ENCODE peak calls at places on chromosomes 4 and X, in four cellular contexts. F is heart right ventricle, T is astrocyte, L is GM23338. C is an unnamed sample.

GRCh38 chr4:150217192-150217591 is 138.9 kb downstream of the DCLK2 start:
- DNase-seq in F (no peak), T (peak), L (peak), C (peak)

GRCh38 chr4:102342404-102343074 is 2.7 kb downstream of the SLC39A8 start:
- DNase-seq in F (no peak), T (no peak), L (no peak), C (no peak)

GRCh38 chrX:49191033-49191871 is 5.1 kb upstream of the PRICKLE3 start:
- DNase-seq in F (peak), T (peak), L (peak), C (peak)

GRCh38 chrX:2451456-2452316 is 49.1 kb downstream of the DHRSX start:
- DNase-seq in F (no peak), T (peak), L (peak), C (no peak)

GRCh38 chr4:336099-336892 is 1.3 kb upstream of the ZNF141 start:
- DNase-seq in F (peak), T (no peak), L (peak), C (no peak)

GRCh38 chr4:140359571-140360427 is 13.6 kb upstream of the SCOC start:
- DNase-seq in F (peak), T (peak), L (peak), C (peak)

GRCh38 chrX:153438522-153438921 is 7.3 kb downstream of the TREX2 start:
- DNase-seq in F (no peak), T (peak), L (no peak), C (no peak)

GRCh38 chr4:184750926-184751584 is 17.2 kb upstream of the CENPU start:
- DNase-seq in F (no peak), T (peak), L (peak), C (no peak)

DNA sequence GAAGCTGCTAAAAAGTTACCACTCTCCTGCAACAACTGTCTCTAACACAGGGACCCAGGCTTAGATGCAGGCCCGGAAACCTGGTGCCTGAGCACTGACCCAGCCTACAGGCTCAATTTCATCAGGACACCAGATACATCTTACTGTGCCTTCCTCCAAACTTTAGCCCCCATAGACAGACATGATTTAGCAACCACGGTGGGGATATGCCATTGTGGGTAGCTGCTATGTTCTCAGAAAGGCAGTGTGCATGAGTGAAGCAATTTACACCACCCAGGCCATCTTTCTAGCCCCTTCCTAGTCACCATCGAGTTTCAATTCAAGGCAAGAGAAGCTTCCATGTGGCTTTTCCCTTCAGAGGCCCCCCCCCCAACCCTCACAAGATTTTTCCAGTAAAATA is 2.7 kb downstream of the HS3ST1 start:
- DNase-seq in F (no peak), T (no peak), L (no peak), C (no peak)
- H3K27ac ChIP-seq in F (no peak), T (no peak), L (no peak), C (no peak)

GRCh38 chr4:78361621-78362120 is 189.9 kb upstream of the ANXA3 start:
- DNase-seq in F (no peak), T (no peak), L (no peak), C (no peak)
- H3K27ac ChIP-seq in F (no peak), T (no peak), L (no peak), C (no peak)

GRCh38 chr4:93722446-93722845 is 106.1 kb upstream of the ATOH1 start:
- DNase-seq in F (no peak), T (no peak), L (no peak), C (no peak)
- H3K27ac ChIP-seq in F (no peak), T (no peak), L (no peak), C (no peak)

GRCh38 chr4:145804134-145804533 is 124.2 kb downstream of the C4orf51 start:
- DNase-seq in F (no peak), T (peak), L (no peak), C (no peak)
- H3K27ac ChIP-seq in F (peak), T (peak), L (no peak), C (no peak)

DNA sequence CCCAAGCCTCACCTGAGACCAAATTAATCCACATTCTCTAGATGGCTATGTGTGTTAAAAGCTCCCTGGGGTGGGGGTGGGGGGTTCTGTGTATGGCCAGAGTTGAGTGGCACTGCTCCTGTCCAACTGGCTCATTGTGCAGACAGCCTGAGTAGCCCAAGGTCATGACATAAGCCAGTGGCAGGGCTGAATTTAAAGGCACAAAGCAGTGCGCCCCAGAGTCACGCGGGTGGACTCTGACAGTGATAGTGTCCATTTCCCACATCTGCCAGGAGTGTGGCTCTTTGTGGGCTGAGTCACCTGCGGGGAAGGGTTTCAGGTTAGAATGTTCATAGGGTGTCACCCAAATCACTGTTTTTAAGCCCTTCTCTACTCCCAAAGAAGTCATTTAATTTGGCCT is 45.4 kb downstream of the SCD5 start:
- DNase-seq in F (no peak), T (no peak), L (no peak), C (peak)
- H3K27ac ChIP-seq in F (peak), T (no peak), L (no peak), C (peak)

DNA sequence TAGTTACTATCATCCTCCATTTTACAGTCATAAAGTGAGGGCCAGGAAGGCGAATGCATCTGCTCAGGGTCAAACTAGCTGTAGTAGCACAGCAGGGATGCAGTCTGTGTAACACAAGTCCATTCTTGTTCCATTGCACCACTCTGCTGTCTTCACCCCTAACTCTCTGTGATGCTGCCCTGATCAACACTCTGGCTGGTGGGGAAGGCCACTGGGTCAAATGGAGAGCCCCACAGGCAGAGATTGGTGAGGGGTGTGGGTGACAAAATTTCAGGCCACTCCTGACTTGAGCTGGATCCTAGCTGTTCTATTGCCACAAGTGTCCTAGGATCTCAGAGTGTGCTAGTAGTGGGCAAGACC is 136.5 kb downstream of the PJA1 start:
- DNase-seq in F (no peak), T (no peak), L (no peak), C (no peak)
- H3K27ac ChIP-seq in F (no peak), T (no peak), L (no peak), C (no peak)

GRCh38 chrX:13151806-13152510 is 107.5 kb upstream of the FAM9C start:
- DNase-seq in F (no peak), T (peak), L (no peak), C (no peak)
- H3K27ac ChIP-seq in F (peak), T (peak), L (peak), C (no peak)

GRCh38 chrX:109782994-109783711 is 50.1 kb upstream of the ACSL4 start:
- DNase-seq in F (no peak), T (no peak), L (no peak), C (no peak)
- H3K27ac ChIP-seq in F (no peak), T (no peak), L (no peak), C (no peak)

GRCh38 chr4:137968956-137969709 is 273.0 kb downstream of the SLC7A11 start:
- DNase-seq in F (no peak), T (peak), L (no peak), C (no peak)
- H3K27ac ChIP-seq in F (no peak), T (no peak), L (no peak), C (no peak)

DNA sequence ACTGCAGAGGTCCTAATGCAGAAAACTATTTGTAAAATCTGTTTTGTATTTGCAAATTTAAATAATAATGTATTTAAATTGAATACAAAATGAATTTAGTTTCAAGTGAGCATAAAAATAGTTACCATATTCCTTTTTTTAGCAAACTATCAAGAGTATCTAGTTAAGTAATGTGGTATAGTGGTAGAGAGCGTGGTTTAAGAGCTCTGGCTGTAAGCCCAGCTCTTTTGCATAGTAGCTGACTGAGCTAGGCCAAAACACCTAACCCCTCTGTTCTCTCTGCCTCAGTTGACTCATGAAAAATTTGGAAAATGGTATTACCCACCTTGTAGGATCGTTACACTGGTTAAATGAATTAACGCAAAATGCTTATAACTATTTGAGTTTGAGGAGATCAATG is 18.1 kb upstream of the ADAD1 start:
- DNase-seq in F (no peak), T (peak), L (no peak), C (no peak)
- H3K27ac ChIP-seq in F (no peak), T (no peak), L (no peak), C (no peak)

C was measured in substantia nigra.